ENCODE peak calls at places on chromosomes 5 and 9, in seven cellular contexts. F is effector CD4-positive, alpha-beta T cell; R is SK-N-MC; M is posterior cingulate gyrus; U is mesothelial cell of epicardium; V is stimulated activated CD4-positive, alpha-beta T cell treated with anti-CD3 and anti-CD28 coated beads, TNF-alpha, amount 100 ng/mL, for 1 hour; E is uterus. H is an unnamed sample.
A peak's percentile ranks its signal among the peaks of the same experiment; 100 is the strongest.

GRCh38 chr5:10578869-10579268 is 15.0 kb downstream of the ANKRD33B start:
- DNase-seq in F (no peak), R (no peak), M (no peak), U (no peak), V (no peak), E (no peak), H (no peak)

GRCh38 chr9:107251756-107252322 is 31.2 kb upstream of the RAD23B start:
- DNase-seq in F (no peak), R (no peak), M (no peak), U (no peak), V (no peak), E (peak; percentile 58), H (no peak)

GRCh38 chr5:132136906-132137305 is 63.3 kb downstream of the CSF2 start:
- DNase-seq in F (no peak), R (no peak), M (no peak), U (no peak), V (no peak), E (no peak), H (no peak)

GRCh38 chr9:127541865-127542264 is 70.2 kb upstream of the STXBP1 start:
- DNase-seq in F (no peak), R (no peak), M (no peak), U (no peak), V (no peak), E (peak; percentile 69), H (no peak)

GRCh38 chr9:124559871-124560270 is 52.7 kb upstream of the NR5A1 start:
- DNase-seq in F (no peak), R (no peak), M (no peak), U (no peak), V (no peak), E (no peak), H (no peak)

GRCh38 chr9:88429595-88430430 is 41.6 kb downstream of the SPIN1 start:
- DNase-seq in F (no peak), R (no peak), M (no peak), U (no peak), V (no peak), E (no peak), H (no peak)

GRCh38 chr5:102341918-102342317 is 45.8 kb upstream of the SLCO4C1 start:
- DNase-seq in F (no peak), R (no peak), M (no peak), U (no peak), V (no peak), E (no peak), H (no peak)

GRCh38 chr9:126491256-126491879 is 122.4 kb upstream of the LMX1B start:
- DNase-seq in F (peak; percentile 56), R (peak; percentile 53), M (no peak), U (no peak), V (peak; percentile 20), E (peak; percentile 51), H (peak; percentile 43)

GRCh38 chr5:116025831-116026230 is 6.4 kb upstream of the ARL14EPL start:
- DNase-seq in F (no peak), R (no peak), M (no peak), U (no peak), V (no peak), E (no peak), H (no peak)

GRCh38 chr9:71504636-71505035 is 263.7 kb downstream of the CEMIP2 start:
- DNase-seq in F (no peak), R (no peak), M (no peak), U (no peak), V (no peak), E (no peak), H (no peak)

GRCh38 chr9:87818308-87818707 is 64.4 kb upstream of the SPATA31E1 start:
- DNase-seq in F (no peak), R (no peak), M (no peak), U (no peak), V (no peak), E (no peak), H (no peak)